ENCODE peak calls at places on chromosome 12, in ten cellular contexts. K is stimulated activated CD4-positive, alpha-beta T cell treated with anti-CD3 and anti-CD28 coated beads, Interleukin-2, amount 100 ng/mL, for 24 hours; W is fibroblast of the aortic adventitia; R is hepatocyte; Z is activated T-helper 1 cell treated with Interleukin-2 at 50 U/mL for 16 hours; N is pancreas; A is neural crest cell; X is T follicular helper cell; S is right atrium auricular region; O is astrocyte. Q is an unnamed sample.

GRCh38 chr12:104387190-104387589 is 69.6 kb upstream of the CHST11 start:
- DNase-seq in S (no peak), W (peak; percentile 47), N (no peak), O (no peak), R (no peak), K (no peak), X (no peak), Z (no peak), A (no peak), Q (no peak)

GRCh38 chr12:130468700-130469245 is 131.1 kb downstream of the PIWIL1 start:
- DNase-seq in S (no peak), R (no peak), W (no peak), K (no peak), Z (no peak), X (no peak), A (no peak), O (no peak), N (no peak), Q (no peak)

GRCh38 chr12:28568709-28569108 is 378.5 kb downstream of the CCDC91 start:
- DNase-seq in A (no peak), W (no peak), X (no peak), Z (no peak), S (no peak), R (no peak), N (no peak), O (peak; percentile 73), K (no peak), Q (no peak)

GRCh38 chr12:110249105-110249504 is 31.9 kb upstream of the ATP2A2 start:
- DNase-seq in O (no peak), Z (no peak), X (no peak), K (no peak), R (no peak), W (no peak), A (no peak), N (no peak), S (peak; percentile 58), Q (no peak)

GRCh38 chr12:121232163-121232562 is 22.2 kb downstream of the P2RX4 start:
- DNase-seq in S (no peak), Z (no peak), R (no peak), X (no peak), W (no peak), O (no peak), A (no peak), N (no peak), K (no peak), Q (no peak)

GRCh38 chr12:29264424-29264823 is 115.3 kb downstream of the FAR2 start:
- DNase-seq in W (no peak), R (no peak), N (no peak), X (no peak), S (no peak), O (no peak), A (no peak), K (no peak), Z (no peak), Q (no peak)

GRCh38 chr12:130847097-130847496 is 8.0 kb upstream of the STX2 start:
- DNase-seq in N (no peak), R (peak; percentile 39), W (no peak), A (no peak), O (peak; percentile 21), S (no peak), K (no peak), X (no peak), Z (no peak), Q (no peak)

GRCh38 chr12:94204647-94205247 is 56.4 kb downstream of the PLXNC1 start:
- DNase-seq in S (no peak), R (no peak), O (no peak), Z (no peak), N (no peak), A (no peak), K (no peak), X (no peak), W (no peak), Q (no peak)

GRCh38 chr12:107990325-107990724 is 138.8 kb upstream of the WSCD2 start:
- DNase-seq in O (no peak), Z (no peak), A (peak; percentile 20), R (peak; percentile 66), S (no peak), W (no peak), N (no peak), K (peak; percentile 34), X (no peak), Q (peak; percentile 7)

GRCh38 chr12:39966738-39967137 is 139.1 kb downstream of the SLC2A13 start:
- DNase-seq in A (no peak), S (no peak), X (no peak), Z (no peak), W (peak; percentile 4), R (no peak), N (no peak), O (no peak), K (no peak), Q (no peak)